ENCODE peak calls at places on chromosome 19, in six cellular contexts. C is HFF-Myc, V is fibroblast of lung, U is choroid plexus epithelial cell, J is astrocyte of the spinal cord, I is tibial nerve. F is an unnamed sample.

GRCh38 chr19:322616-323015 is 22.0 kb downstream of the MIER2 start:
- DNase-seq in C (no peak), V (no peak), U (no peak), J (no peak), I (no peak), F (peak; percentile 44)

GRCh38 chr19:17390665-17391370 is 3.2 kb downstream of the CCDC194 start:
- DNase-seq in C (peak; percentile 62), V (peak; percentile 86), U (peak; percentile 91), J (peak; percentile 91), I (peak; percentile 78), F (no peak)

GRCh38 chr19:2215281-2215751 is 20.8 kb downstream of the PLEKHJ1 start:
- DNase-seq in C (no peak), V (peak; percentile 53), U (peak; percentile 35), J (no peak), I (no peak), F (no peak)

GRCh38 chr19:32526895-32527294 is 54.1 kb upstream of the PDCD5 start:
- DNase-seq in C (no peak), V (no peak), U (no peak), J (no peak), I (no peak), F (no peak)

GRCh38 chr19:5624154-5624663 is 1.3 kb downstream of the SAFB start:
- DNase-seq in C (no peak), V (peak; percentile 59), U (peak; percentile 60), J (peak; percentile 40), I (peak; percentile 23), F (no peak)

GRCh38 chr19:38145627-38146026 is 78.4 kb downstream of the DPF1 start:
- DNase-seq in C (no peak), V (peak; percentile 73), U (peak; percentile 42), J (no peak), I (no peak), F (no peak)

GRCh38 chr19:50416815-50417137 is 2.0 kb upstream of the SPIB start:
- DNase-seq in C (no peak), V (no peak), U (no peak), J (no peak), I (no peak), F (no peak)

GRCh38 chr19:37655689-37656491 is 625 bp upstream of the ZFP30 start:
- DNase-seq in C (peak; percentile 17), V (peak; percentile 78), U (peak; percentile 76), J (peak; percentile 87), I (peak; percentile 55), F (no peak)

GRCh38 chr19:38290631-38291147 is 13.4 kb upstream of the C19orf33 start:
- DNase-seq in C (peak; percentile 52), V (peak; percentile 91), U (peak; percentile 78), J (peak; percentile 85), I (no peak), F (no peak)

GRCh38 chr19:15780595-15781418 is 6.7 kb upstream of the OR10H5 start:
- DNase-seq in C (no peak), V (no peak), U (no peak), J (no peak), I (no peak), F (no peak)

GRCh38 chr19:7534531-7534980 is 961 bp upstream of the PNPLA6 start:
- DNase-seq in C (peak; percentile 76), V (peak; percentile 82), U (peak; percentile 70), J (peak; percentile 81), I (no peak), F (no peak)

GRCh38 chr19:29893606-29894284 is 48.3 kb upstream of the URI1 start:
- DNase-seq in C (no peak), V (no peak), U (no peak), J (no peak), I (no peak), F (no peak)

GRCh38 chr19:8654591-8655339 is 24.3 kb downstream of the NFILZ start:
- DNase-seq in C (no peak), V (peak; percentile 37), U (peak; percentile 62), J (peak; percentile 35), I (no peak), F (no peak)

GRCh38 chr19:5281588-5281987 is 59.0 kb downstream of the PTPRS start:
- DNase-seq in C (no peak), V (peak; percentile 11), U (no peak), J (no peak), I (peak; percentile 78), F (no peak)

GRCh38 chr19:18456974-18457373 is 19.0 kb upstream of the ISYNA1 start:
- DNase-seq in C (no peak), V (no peak), U (no peak), J (no peak), I (peak; percentile 60), F (no peak)

GRCh38 chr19:5891938-5892771 is 11.4 kb downstream of the NDUFA11 start:
- DNase-seq in C (no peak), V (peak; percentile 41), U (peak; percentile 51), J (peak; percentile 37), I (no peak), F (no peak)

GRCh38 chr19:8208710-8209110 is 460 bp upstream of the CERS4 start:
- DNase-seq in C (no peak), V (no peak), U (no peak), J (no peak), I (peak; percentile 30), F (no peak)

GRCh38 chr19:7636317-7636690 is 606 bp upstream of the STXBP2 start:
- DNase-seq in C (no peak), V (no peak), U (no peak), J (no peak), I (no peak), F (no peak)

GRCh38 chr19:37997911-37998344 is 90.9 kb downstream of the SIPA1L3 start:
- DNase-seq in C (peak; percentile 88), V (peak; percentile 86), U (peak; percentile 86), J (peak; percentile 86), I (no peak), F (no peak)

GRCh38 chr19:29482855-29483640 is 42.7 kb upstream of the VSTM2B start:
- DNase-seq in C (no peak), V (no peak), U (no peak), J (no peak), I (no peak), F (no peak)

GRCh38 chr19:10916602-10917001 is 11.8 kb downstream of the YIPF2 start:
- DNase-seq in C (no peak), V (no peak), U (no peak), J (no peak), I (no peak), F (no peak)

GRCh38 chr19:10913716-10914340 is 14.6 kb downstream of the YIPF2 start:
- DNase-seq in C (no peak), V (no peak), U (no peak), J (no peak), I (no peak), F (no peak)

GRCh38 chr19:10918359-10918758 is 10.1 kb downstream of the YIPF2 start:
- DNase-seq in C (no peak), V (no peak), U (no peak), J (no peak), I (no peak), F (no peak)

GRCh38 chr19:10912619-10913018 is 15.8 kb downstream of the YIPF2 start:
- DNase-seq in C (no peak), V (no peak), U (no peak), J (no peak), I (no peak), F (no peak)

DNA sequence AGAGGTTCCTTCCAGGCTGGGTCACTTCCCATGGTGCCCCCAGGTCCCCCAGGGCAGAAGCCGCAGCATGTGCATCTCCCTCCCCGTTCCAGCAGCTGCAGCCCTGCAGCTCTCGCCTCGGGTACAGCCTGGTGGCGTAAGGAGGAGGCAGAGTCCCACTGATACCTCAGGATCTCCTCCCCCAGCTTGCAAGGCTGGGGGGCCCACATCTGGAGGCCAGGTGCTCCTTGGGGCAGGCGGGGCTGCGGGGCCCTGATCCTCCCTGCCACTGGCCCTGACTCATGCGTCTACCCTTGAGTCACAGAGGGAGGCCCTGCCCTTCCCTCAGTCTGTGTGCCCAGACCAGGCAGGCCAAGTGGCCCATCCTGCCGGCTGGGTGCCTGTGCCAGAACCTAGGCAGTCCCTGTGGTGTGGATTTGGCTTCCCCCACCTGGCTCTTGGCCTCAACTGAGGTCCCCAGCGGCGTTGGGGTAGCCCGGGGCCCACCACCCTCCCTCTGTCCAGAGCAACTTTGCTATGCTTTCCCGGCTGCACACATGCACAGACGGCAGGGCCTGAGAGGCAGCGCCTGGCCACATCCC is 12.8 kb downstream of the YIPF2 start:
- DNase-seq in C (peak; percentile 93), V (peak; percentile 89), U (peak; percentile 71), J (peak; percentile 74), I (peak; percentile 57), F (no peak)
- TF ChIP-seq CTCF in C (peak; percentile 54), V (peak; percentile 25), U (peak; percentile 47), J (no peak), I (no peak), F (peak; percentile 27)

DNA sequence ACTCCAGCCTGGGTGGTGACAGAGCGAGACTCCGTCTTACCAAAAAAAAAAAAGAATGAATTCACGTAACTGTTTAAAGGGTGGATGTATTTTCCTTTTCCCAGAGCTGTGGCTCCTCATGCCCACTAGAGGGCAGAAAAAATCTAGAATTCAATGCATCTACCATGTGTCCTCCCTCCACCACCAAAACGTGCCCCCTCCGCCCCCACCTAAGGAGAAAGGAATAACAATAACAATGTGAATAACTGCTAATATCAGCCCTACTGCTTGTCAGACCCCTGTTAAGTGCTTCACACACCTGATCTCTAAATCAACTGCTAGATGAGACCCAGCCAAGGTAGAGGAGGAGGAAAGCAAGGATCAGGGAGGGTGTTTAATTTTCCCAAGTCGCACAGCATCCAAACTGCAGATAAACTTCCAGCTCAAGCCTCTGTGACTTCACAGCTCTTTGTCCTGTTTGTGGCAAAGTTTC is 20.2 kb upstream of the PNMA8B start:
- DNase-seq in C (peak; percentile 27), V (peak; percentile 44), U (peak; percentile 67), J (peak; percentile 31), I (no peak), F (no peak)
- TF ChIP-seq CTCF in C (peak; percentile 67), V (peak; percentile 62), U (peak; percentile 80), J (peak; percentile 78), I (peak; percentile 44), F (peak; percentile 86)

DNA sequence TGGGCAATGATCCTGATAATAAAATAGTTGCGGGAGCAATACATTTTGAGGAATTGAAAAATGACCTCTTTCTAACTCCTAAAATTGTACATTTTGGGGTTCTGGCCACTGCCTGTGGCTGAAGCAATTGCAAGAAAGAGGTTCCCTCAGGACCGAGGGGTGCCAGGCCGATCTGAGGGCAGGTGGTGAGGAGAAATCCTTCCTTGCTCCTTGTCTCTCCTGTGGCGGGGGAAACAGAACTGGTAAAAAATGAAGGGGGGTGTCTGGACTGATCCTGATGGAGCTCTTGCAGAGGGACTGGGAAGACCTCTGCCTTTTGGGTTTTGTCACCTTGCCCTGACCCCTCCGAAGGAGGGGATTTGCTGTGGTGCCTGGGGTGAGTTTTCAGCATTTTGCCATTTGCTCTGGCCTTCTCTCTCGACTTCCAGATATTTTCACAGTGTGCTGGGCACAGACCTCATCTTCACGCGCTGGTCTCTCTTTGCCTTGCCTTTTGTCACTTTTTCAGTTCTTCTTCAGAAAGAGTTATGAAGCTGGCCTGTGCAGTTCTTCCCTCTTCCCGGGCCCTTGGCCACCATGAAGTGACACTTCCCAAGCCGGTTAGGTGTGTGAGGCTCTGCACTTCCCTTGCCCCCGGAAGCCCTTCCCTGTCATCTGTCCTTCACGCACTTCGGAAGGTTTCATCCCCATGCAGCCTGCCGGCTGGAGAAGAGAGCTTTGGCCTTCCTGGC is 22.2 kb downstream of the NFIX start:
- DNase-seq in C (no peak), V (peak; percentile 16), U (no peak), J (no peak), I (no peak), F (no peak)
- TF ChIP-seq CTCF in C (no peak), V (no peak), U (no peak), J (no peak), I (no peak), F (no peak)

DNA sequence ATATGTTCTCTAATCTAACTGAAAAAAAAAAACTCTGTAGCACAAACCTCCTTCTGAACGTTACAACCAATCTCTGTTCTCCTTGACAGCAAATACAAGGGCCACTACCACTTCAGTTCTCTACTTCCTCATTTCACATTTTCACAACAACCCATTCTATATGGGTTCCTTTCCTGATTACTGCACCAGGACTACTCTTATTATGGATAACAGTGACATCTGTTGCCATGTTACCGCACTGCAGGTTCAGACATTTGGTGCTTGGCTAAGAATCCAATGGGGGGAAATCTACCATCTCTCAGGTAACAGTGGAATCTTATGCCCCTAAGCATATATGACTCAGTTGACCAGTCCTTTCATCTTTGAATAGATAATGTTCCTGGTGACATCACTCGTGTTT is 11.6 kb upstream of the FPR3 start:
- DNase-seq in C (no peak), V (no peak), U (peak; percentile 62), J (no peak), I (no peak), F (no peak)
- TF ChIP-seq CTCF in C (no peak), V (no peak), U (peak; percentile 52), J (peak; percentile 12), I (no peak), F (peak; percentile 27)